ENCODE peak calls at places on chromosomes 16 and 17, in six cellular contexts. P is activated CD8-positive, alpha-beta T cell treated with anti-CD3 and anti-CD28 coated beads for 36 hours; U is Panc1; N is CD8-positive, alpha-beta T cell; B is osteocyte; X is breast epithelium. V is an unnamed sample.
A peak's percentile ranks its signal among the peaks of the same experiment; 100 is the strongest.

GRCh38 chr17:62643496-62643895 is 16.0 kb downstream of the MRC2 start:
- DNase-seq in P (no peak), U (no peak), N (no peak), B (no peak), X (no peak), V (no peak)

GRCh38 chr17:81808778-81809555 is 5.0 kb downstream of the GCGR start:
- DNase-seq in P (peak; percentile 41), U (no peak), N (no peak), B (no peak), X (no peak), V (no peak)

GRCh38 chr16:54447606-54448440 is 161.2 kb upstream of the IRX3 start:
- DNase-seq in P (no peak), U (peak; percentile 43), N (no peak), B (no peak), X (no peak), V (no peak)

GRCh38 chr17:57115916-57116315 is 30.9 kb downstream of the AKAP1 start:
- DNase-seq in P (no peak), U (no peak), N (no peak), B (no peak), X (no peak), V (no peak)

GRCh38 chr17:40553694-40554534 is 11.4 kb downstream of the CCR7 start:
- DNase-seq in P (peak; percentile 60), U (no peak), N (no peak), B (no peak), X (peak; percentile 78), V (no peak)

GRCh38 chr17:351875-352420 is 659 bp downstream of the RPH3AL start:
- DNase-seq in P (no peak), U (no peak), N (no peak), B (no peak), X (no peak), V (no peak)

GRCh38 chr17:40035162-40035559 is 19.0 kb downstream of the MED24 start:
- DNase-seq in P (no peak), U (no peak), N (no peak), B (no peak), X (no peak), V (no peak)

GRCh38 chr17:14744716-14745115 is 443.8 kb downstream of the HS3ST3B1 start:
- DNase-seq in P (peak; percentile 5), U (no peak), N (no peak), B (no peak), X (no peak), V (no peak)

GRCh38 chr16:68247400-68247799 is 2.2 kb downstream of the PLA2G15 start:
- DNase-seq in P (no peak), U (no peak), N (no peak), B (no peak), X (no peak), V (no peak)

GRCh38 chr17:80694992-80695912 is 150.6 kb downstream of the RPTOR start:
- DNase-seq in P (peak; percentile 42), U (no peak), N (no peak), B (no peak), X (no peak), V (no peak)

GRCh38 chr16:22933173-22933572 is 119.2 kb downstream of the HS3ST2 start:
- DNase-seq in P (no peak), U (no peak), N (no peak), B (no peak), X (no peak), V (no peak)

GRCh38 chr17:62179525-62180161 is 114.6 kb upstream of the MED13 start:
- DNase-seq in P (no peak), U (peak; percentile 27), N (no peak), B (no peak), X (no peak), V (no peak)

GRCh38 chr17:27315796-27316465 is 22.0 kb downstream of the WSB1 start:
- DNase-seq in P (no peak), U (no peak), N (no peak), B (no peak), X (no peak), V (no peak)

GRCh38 chr17:19986941-19987714 is 9.5 kb upstream of the AKAP10 start:
- DNase-seq in P (no peak), U (no peak), N (no peak), B (peak; percentile 27), X (no peak), V (no peak)

GRCh38 chr16:89195521-89196171 is 4.7 kb downstream of the SLC22A31 start:
- DNase-seq in P (no peak), U (no peak), N (no peak), B (no peak), X (no peak), V (no peak)

GRCh38 chr17:79777844-79778503 is at the start of gene CBX2:
- DNase-seq in P (peak; percentile 77), U (no peak), N (peak; percentile 83), B (peak; percentile 94), X (no peak), V (peak; percentile 99)

GRCh38 chr17:17141860-17142552 is 64.1 kb downstream of the PLD6 start:
- DNase-seq in P (peak; percentile 56), U (no peak), N (peak; percentile 55), B (no peak), X (peak; percentile 39), V (peak; percentile 71)

GRCh38 chr16:88380099-88380498 is 2.7 kb upstream of the ZNF469 start:
- DNase-seq in P (no peak), U (no peak), N (no peak), B (no peak), X (no peak), V (no peak)

GRCh38 chr17:33962857-33963655 is 292.0 kb upstream of the CCL2 start:
- DNase-seq in P (no peak), U (no peak), N (no peak), B (no peak), X (no peak), V (no peak)

GRCh38 chr17:33967608-33968349 is 287.3 kb upstream of the CCL2 start:
- DNase-seq in P (peak; percentile 12), U (no peak), N (no peak), B (no peak), X (no peak), V (no peak)

GRCh38 chr17:33966410-33967063 is 288.5 kb upstream of the CCL2 start:
- DNase-seq in P (no peak), U (no peak), N (no peak), B (no peak), X (no peak), V (no peak)

GRCh38 chr17:33968350-33969044 is 286.6 kb upstream of the CCL2 start:
- DNase-seq in P (peak; percentile 62), U (no peak), N (peak; percentile 5), B (no peak), X (no peak), V (peak; percentile 31)

GRCh38 chr17:33964344-33964979 is 290.6 kb upstream of the CCL2 start:
- DNase-seq in P (peak; percentile 26), U (no peak), N (no peak), B (no peak), X (no peak), V (peak; percentile 74)
- TF ChIP-seq CTCF in P (no peak), U (no peak), N (no peak), B (no peak), X (no peak), V (peak; percentile 40)

DNA sequence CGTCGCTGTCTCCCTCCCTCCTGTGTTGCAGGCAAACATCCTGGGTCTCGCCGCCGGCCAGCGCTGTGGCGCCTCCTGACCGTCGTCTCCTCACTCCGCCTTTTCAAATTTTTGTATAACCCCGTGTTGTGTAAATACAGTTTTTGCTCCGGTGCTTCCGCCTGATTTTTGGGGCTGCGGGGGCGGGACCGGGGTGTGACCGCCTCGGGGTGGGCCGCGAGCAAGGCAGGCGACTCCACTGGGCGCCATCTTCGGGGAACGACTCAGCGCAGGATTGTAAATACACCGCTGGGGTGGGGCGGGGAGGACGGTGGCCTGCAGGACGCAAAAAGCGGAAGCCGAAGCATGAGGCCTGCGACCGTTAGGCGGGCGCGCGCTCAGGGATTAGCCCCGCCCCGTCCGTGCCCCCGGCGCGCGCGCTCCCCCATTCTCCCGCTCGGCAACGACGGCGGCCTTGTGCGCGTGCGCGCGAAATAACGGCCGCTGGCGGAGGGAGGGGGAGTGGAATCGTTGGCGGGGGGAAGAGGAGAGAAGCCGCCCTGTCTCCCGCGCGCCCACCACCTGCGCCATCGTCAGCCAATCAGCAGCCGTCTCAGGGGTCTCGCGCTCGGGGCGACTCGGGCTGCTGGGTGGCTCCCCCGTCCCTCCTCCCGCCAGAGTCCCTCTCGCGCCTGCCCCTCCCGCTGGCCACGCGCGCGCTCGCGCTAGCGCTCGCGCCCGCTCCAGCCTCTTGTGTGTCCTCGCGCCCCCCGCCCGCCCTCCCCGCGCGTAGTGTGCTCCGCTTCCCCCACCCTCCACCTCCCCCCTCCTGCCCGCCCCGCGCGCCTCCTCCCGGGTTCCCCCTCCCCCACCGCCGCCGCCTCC is 865 bp upstream of the MAZ start:
- DNase-seq in P (peak; percentile 99), U (no peak), N (peak; percentile 96), B (peak; percentile 99), X (peak; percentile 97), V (peak; percentile 97)
- TF ChIP-seq CTCF in P (no peak), U (no peak), N (no peak), B (no peak), X (peak; percentile 13), V (no peak)

DNA sequence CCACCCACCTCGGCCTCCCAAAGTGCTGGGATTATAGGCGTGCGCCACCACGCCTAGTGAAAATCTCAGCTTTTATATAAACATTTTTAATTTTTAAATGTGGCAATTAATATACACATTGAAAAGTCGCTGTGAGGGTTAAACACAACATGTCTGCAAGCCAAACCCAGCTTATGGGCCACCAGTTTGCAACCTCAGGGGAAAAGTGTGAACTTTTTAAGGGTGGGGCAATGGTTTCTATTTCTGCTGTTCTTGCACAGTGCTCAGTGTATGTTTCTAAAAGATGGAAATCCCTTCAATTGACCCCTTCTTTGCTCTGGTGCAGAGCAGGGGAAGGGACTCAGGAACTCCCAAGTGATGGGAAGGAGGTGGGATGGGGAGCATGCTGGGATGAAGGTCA is 18.3 kb upstream of the SUPT4H1 start:
- DNase-seq in P (no peak), U (no peak), N (no peak), B (no peak), X (no peak), V (no peak)
- TF ChIP-seq CTCF in P (no peak), U (no peak), N (no peak), B (no peak), X (no peak), V (no peak)

DNA sequence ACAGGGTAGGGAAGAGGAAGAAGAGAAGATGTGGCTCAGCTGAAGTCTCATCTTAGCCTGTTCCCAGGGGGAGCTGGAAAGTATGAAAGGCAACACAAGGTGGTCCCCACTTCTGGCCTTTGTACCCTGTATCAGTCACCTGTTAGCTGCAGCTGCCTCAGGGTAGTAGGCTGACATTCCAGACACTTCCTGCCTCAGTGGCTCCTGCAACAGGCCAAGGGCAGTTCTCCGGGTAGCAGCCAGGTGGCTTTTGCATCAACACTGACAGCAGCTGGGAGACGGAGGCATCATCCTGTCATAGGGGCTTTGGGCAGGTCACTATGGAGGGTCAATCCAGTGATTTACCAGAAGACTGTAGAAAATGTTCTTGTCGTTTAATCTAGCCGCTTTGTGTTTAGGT is 124.0 kb downstream of the RGS9 start:
- DNase-seq in P (no peak), U (no peak), N (no peak), B (peak; percentile 59), X (no peak), V (no peak)
- TF ChIP-seq CTCF in P (no peak), U (no peak), N (no peak), B (no peak), X (no peak), V (no peak)

V was measured in GM13977.